ENCODE peak calls at places on chromosomes 16 and 17, in ten cellular contexts. One of them, this sample, is unnamed.

GRCh38 chr17:48499248-48499647 is 31.6 kb downstream of the HOXB1 start:
- DNase-seq in NCI-H748 treated with DMSO at 0.1 percent for 48 hours: no peak
- DNase-seq in activated T-cell treated with anti-CD3 and anti-CD28 coated beads, Interleukin-2, amount 50 U/mL, for 72 hours: no peak
- DNase-seq in mammary epithelial cell: peak
- DNase-seq in KG1: no peak
- DNase-seq in kidney epithelial cell: no peak
- DNase-seq in stimulated activated CD4-positive, alpha-beta T cell treated with anti-CD3 and anti-CD28 coated beads, Interleukin-2, amount 100 ng/mL, for 48 hours: no peak
- DNase-seq in skeletal muscle cell: no peak
- DNase-seq in cardiac muscle cell: no peak
- DNase-seq in nephron progenitor cell: no peak
- DNase-seq in this sample: no peak

GRCh38 chr17:61744804-61745203 is 118.5 kb downstream of the BRIP1 start:
- DNase-seq in NCI-H748 treated with DMSO at 0.1 percent for 48 hours: no peak
- DNase-seq in activated T-cell treated with anti-CD3 and anti-CD28 coated beads, Interleukin-2, amount 50 U/mL, for 72 hours: no peak
- DNase-seq in mammary epithelial cell: no peak
- DNase-seq in KG1: no peak
- DNase-seq in kidney epithelial cell: no peak
- DNase-seq in stimulated activated CD4-positive, alpha-beta T cell treated with anti-CD3 and anti-CD28 coated beads, Interleukin-2, amount 100 ng/mL, for 48 hours: no peak
- DNase-seq in skeletal muscle cell: no peak
- DNase-seq in cardiac muscle cell: no peak
- DNase-seq in nephron progenitor cell: no peak
- DNase-seq in this sample: no peak

GRCh38 chr16:89312598-89313299 is 95.2 kb downstream of the ZNF778 start:
- DNase-seq in NCI-H748 treated with DMSO at 0.1 percent for 48 hours: no peak
- DNase-seq in activated T-cell treated with anti-CD3 and anti-CD28 coated beads, Interleukin-2, amount 50 U/mL, for 72 hours: no peak
- DNase-seq in mammary epithelial cell: no peak
- DNase-seq in KG1: no peak
- DNase-seq in kidney epithelial cell: no peak
- DNase-seq in stimulated activated CD4-positive, alpha-beta T cell treated with anti-CD3 and anti-CD28 coated beads, Interleukin-2, amount 100 ng/mL, for 48 hours: no peak
- DNase-seq in skeletal muscle cell: no peak
- DNase-seq in cardiac muscle cell: no peak
- DNase-seq in nephron progenitor cell: no peak
- DNase-seq in this sample: no peak

GRCh38 chr16:50040028-50040427 is 15.0 kb downstream of the CNEP1R1 start:
- DNase-seq in NCI-H748 treated with DMSO at 0.1 percent for 48 hours: no peak
- DNase-seq in activated T-cell treated with anti-CD3 and anti-CD28 coated beads, Interleukin-2, amount 50 U/mL, for 72 hours: no peak
- DNase-seq in mammary epithelial cell: no peak
- DNase-seq in KG1: no peak
- DNase-seq in kidney epithelial cell: no peak
- DNase-seq in stimulated activated CD4-positive, alpha-beta T cell treated with anti-CD3 and anti-CD28 coated beads, Interleukin-2, amount 100 ng/mL, for 48 hours: no peak
- DNase-seq in skeletal muscle cell: no peak
- DNase-seq in cardiac muscle cell: no peak
- DNase-seq in nephron progenitor cell: no peak
- DNase-seq in this sample: no peak

GRCh38 chr17:66494023-66494803 is 191.8 kb downstream of the PRKCA start:
- DNase-seq in NCI-H748 treated with DMSO at 0.1 percent for 48 hours: no peak
- DNase-seq in activated T-cell treated with anti-CD3 and anti-CD28 coated beads, Interleukin-2, amount 50 U/mL, for 72 hours: no peak
- DNase-seq in mammary epithelial cell: peak
- DNase-seq in KG1: no peak
- DNase-seq in kidney epithelial cell: peak
- DNase-seq in stimulated activated CD4-positive, alpha-beta T cell treated with anti-CD3 and anti-CD28 coated beads, Interleukin-2, amount 100 ng/mL, for 48 hours: no peak
- DNase-seq in skeletal muscle cell: peak
- DNase-seq in cardiac muscle cell: no peak
- DNase-seq in nephron progenitor cell: no peak
- DNase-seq in this sample: no peak

GRCh38 chr17:17421346-17422216 is 55.2 kb upstream of the MED9 start:
- DNase-seq in NCI-H748 treated with DMSO at 0.1 percent for 48 hours: no peak
- DNase-seq in activated T-cell treated with anti-CD3 and anti-CD28 coated beads, Interleukin-2, amount 50 U/mL, for 72 hours: no peak
- DNase-seq in mammary epithelial cell: no peak
- DNase-seq in KG1: no peak
- DNase-seq in kidney epithelial cell: no peak
- DNase-seq in stimulated activated CD4-positive, alpha-beta T cell treated with anti-CD3 and anti-CD28 coated beads, Interleukin-2, amount 100 ng/mL, for 48 hours: no peak
- DNase-seq in skeletal muscle cell: no peak
- DNase-seq in cardiac muscle cell: no peak
- DNase-seq in nephron progenitor cell: no peak
- DNase-seq in this sample: no peak

GRCh38 chr17:6677158-6677831 is 25.7 kb downstream of the C17orf100 start:
- DNase-seq in NCI-H748 treated with DMSO at 0.1 percent for 48 hours: no peak
- DNase-seq in activated T-cell treated with anti-CD3 and anti-CD28 coated beads, Interleukin-2, amount 50 U/mL, for 72 hours: peak
- DNase-seq in mammary epithelial cell: peak
- DNase-seq in KG1: no peak
- DNase-seq in kidney epithelial cell: no peak
- DNase-seq in stimulated activated CD4-positive, alpha-beta T cell treated with anti-CD3 and anti-CD28 coated beads, Interleukin-2, amount 100 ng/mL, for 48 hours: peak
- DNase-seq in skeletal muscle cell: peak
- DNase-seq in cardiac muscle cell: no peak
- DNase-seq in nephron progenitor cell: peak
- DNase-seq in this sample: no peak

GRCh38 chr16:75244844-75245758 is 6.3 kb downstream of the BCAR1 start:
- DNase-seq in NCI-H748 treated with DMSO at 0.1 percent for 48 hours: no peak
- DNase-seq in activated T-cell treated with anti-CD3 and anti-CD28 coated beads, Interleukin-2, amount 50 U/mL, for 72 hours: no peak
- DNase-seq in mammary epithelial cell: peak
- DNase-seq in KG1: no peak
- DNase-seq in kidney epithelial cell: peak
- DNase-seq in stimulated activated CD4-positive, alpha-beta T cell treated with anti-CD3 and anti-CD28 coated beads, Interleukin-2, amount 100 ng/mL, for 48 hours: no peak
- DNase-seq in skeletal muscle cell: peak
- DNase-seq in cardiac muscle cell: peak
- DNase-seq in nephron progenitor cell: peak
- DNase-seq in this sample: no peak

GRCh38 chr16:75110637-75111513 is 5.7 kb downstream of the LDHD start:
- DNase-seq in NCI-H748 treated with DMSO at 0.1 percent for 48 hours: peak
- DNase-seq in activated T-cell treated with anti-CD3 and anti-CD28 coated beads, Interleukin-2, amount 50 U/mL, for 72 hours: peak
- DNase-seq in mammary epithelial cell: peak
- DNase-seq in KG1: peak
- DNase-seq in kidney epithelial cell: peak
- DNase-seq in stimulated activated CD4-positive, alpha-beta T cell treated with anti-CD3 and anti-CD28 coated beads, Interleukin-2, amount 100 ng/mL, for 48 hours: peak
- DNase-seq in skeletal muscle cell: peak
- DNase-seq in cardiac muscle cell: peak
- DNase-seq in nephron progenitor cell: peak
- DNase-seq in this sample: peak

GRCh38 chr16:51150159-51150893 is 744 bp downstream of the SALL1 start:
- DNase-seq in NCI-H748 treated with DMSO at 0.1 percent for 48 hours: no peak
- DNase-seq in activated T-cell treated with anti-CD3 and anti-CD28 coated beads, Interleukin-2, amount 50 U/mL, for 72 hours: no peak
- DNase-seq in mammary epithelial cell: no peak
- DNase-seq in KG1: no peak
- DNase-seq in kidney epithelial cell: no peak
- DNase-seq in stimulated activated CD4-positive, alpha-beta T cell treated with anti-CD3 and anti-CD28 coated beads, Interleukin-2, amount 100 ng/mL, for 48 hours: no peak
- DNase-seq in skeletal muscle cell: no peak
- DNase-seq in cardiac muscle cell: peak
- DNase-seq in nephron progenitor cell: peak
- DNase-seq in this sample: no peak

GRCh38 chr16:89581045-89581695 is 5.6 kb downstream of the CPNE7 start:
- DNase-seq in NCI-H748 treated with DMSO at 0.1 percent for 48 hours: no peak
- DNase-seq in activated T-cell treated with anti-CD3 and anti-CD28 coated beads, Interleukin-2, amount 50 U/mL, for 72 hours: no peak
- DNase-seq in mammary epithelial cell: peak
- DNase-seq in KG1: no peak
- DNase-seq in kidney epithelial cell: peak
- DNase-seq in stimulated activated CD4-positive, alpha-beta T cell treated with anti-CD3 and anti-CD28 coated beads, Interleukin-2, amount 100 ng/mL, for 48 hours: no peak
- DNase-seq in skeletal muscle cell: peak
- DNase-seq in cardiac muscle cell: no peak
- DNase-seq in nephron progenitor cell: no peak
- DNase-seq in this sample: no peak

GRCh38 chr16:85524630-85525463 is 88.3 kb upstream of the GSE1 start:
- DNase-seq in NCI-H748 treated with DMSO at 0.1 percent for 48 hours: peak
- DNase-seq in activated T-cell treated with anti-CD3 and anti-CD28 coated beads, Interleukin-2, amount 50 U/mL, for 72 hours: no peak
- DNase-seq in mammary epithelial cell: peak
- DNase-seq in KG1: no peak
- DNase-seq in kidney epithelial cell: no peak
- DNase-seq in stimulated activated CD4-positive, alpha-beta T cell treated with anti-CD3 and anti-CD28 coated beads, Interleukin-2, amount 100 ng/mL, for 48 hours: no peak
- DNase-seq in skeletal muscle cell: no peak
- DNase-seq in cardiac muscle cell: no peak
- DNase-seq in nephron progenitor cell: no peak
- DNase-seq in this sample: no peak

GRCh38 chr16:27769561-27770222 is 219.7 kb downstream of the KATNIP start:
- DNase-seq in NCI-H748 treated with DMSO at 0.1 percent for 48 hours: no peak
- DNase-seq in activated T-cell treated with anti-CD3 and anti-CD28 coated beads, Interleukin-2, amount 50 U/mL, for 72 hours: no peak
- DNase-seq in mammary epithelial cell: peak
- DNase-seq in KG1: no peak
- DNase-seq in kidney epithelial cell: peak
- DNase-seq in stimulated activated CD4-positive, alpha-beta T cell treated with anti-CD3 and anti-CD28 coated beads, Interleukin-2, amount 100 ng/mL, for 48 hours: no peak
- DNase-seq in skeletal muscle cell: no peak
- DNase-seq in cardiac muscle cell: no peak
- DNase-seq in nephron progenitor cell: no peak
- DNase-seq in this sample: no peak

GRCh38 chr17:7844292-7845154 is 10.3 kb upstream of the TMEM88 start:
- DNase-seq in NCI-H748 treated with DMSO at 0.1 percent for 48 hours: peak
- DNase-seq in activated T-cell treated with anti-CD3 and anti-CD28 coated beads, Interleukin-2, amount 50 U/mL, for 72 hours: peak
- DNase-seq in mammary epithelial cell: peak
- DNase-seq in KG1: peak
- DNase-seq in kidney epithelial cell: peak
- DNase-seq in stimulated activated CD4-positive, alpha-beta T cell treated with anti-CD3 and anti-CD28 coated beads, Interleukin-2, amount 100 ng/mL, for 48 hours: peak
- DNase-seq in skeletal muscle cell: peak
- DNase-seq in cardiac muscle cell: peak
- DNase-seq in nephron progenitor cell: peak
- DNase-seq in this sample: peak